ENCODE peak calls at places on chromosome 6, in six cellular contexts. L, Y, I, X, W and K are unnamed samples.
A peak's percentile ranks its signal among the peaks of the same experiment; 100 is the strongest.

GRCh38 chr6:3317741-3318211 is 59.0 kb downstream of the PSMG4 start:
- DNase-seq in I (no peak), W (no peak), Y (peak; percentile 36), X (no peak), L (peak; percentile 80), K (no peak)

GRCh38 chr6:37048851-37049734 is 43.6 kb downstream of the FGD2 start:
- DNase-seq in Y (peak; percentile 73), I (no peak), L (peak; percentile 74), W (no peak), X (peak; percentile 34), K (peak; percentile 68)

GRCh38 chr6:110875548-110876169 is 1.1 kb downstream of the AMD1 start:
- DNase-seq in I (no peak), L (peak; percentile 92), Y (no peak), W (peak; percentile 78), X (no peak), K (no peak)

GRCh38 chr6:42845327-42845694 is 34.1 kb upstream of the RPL7L1 start:
- DNase-seq in L (no peak), X (no peak), W (peak; percentile 53), I (no peak), Y (no peak), K (no peak)

GRCh38 chr6:17935188-17936149 is 52.0 kb downstream of the KIF13A start:
- DNase-seq in X (no peak), I (no peak), L (no peak), W (no peak), Y (no peak), K (no peak)

GRCh38 chr6:1479095-1479494 is 89.7 kb downstream of the FOXF2 start:
- DNase-seq in X (peak; percentile 54), L (no peak), I (no peak), Y (peak; percentile 99), W (no peak), K (peak; percentile 93)

GRCh38 chr6:117681321-117681720 is 6.1 kb downstream of the NUS1 start:
- DNase-seq in L (no peak), I (no peak), W (no peak), Y (no peak), X (no peak), K (no peak)

GRCh38 chr6:139539852-139540251 is 165.4 kb upstream of the CITED2 start:
- DNase-seq in L (peak; percentile 88), W (no peak), X (peak; percentile 76), I (no peak), Y (peak; percentile 97), K (peak; percentile 86)

GRCh38 chr6:99712560-99712959 is 105.9 kb downstream of the PRDM13 start:
- DNase-seq in Y (no peak), X (no peak), W (no peak), I (no peak), L (no peak), K (no peak)

GRCh38 chr6:113595921-113596376 is 261.2 kb upstream of the MARCKS start:
- DNase-seq in Y (peak; percentile 98), L (no peak), W (no peak), I (no peak), X (peak; percentile 77), K (peak; percentile 91)

GRCh38 chr6:2725999-2726567 is 24.6 kb downstream of the MYLK4 start:
- DNase-seq in I (no peak), L (no peak), Y (peak; percentile 18), W (no peak), X (peak; percentile 45), K (no peak)

GRCh38 chr6:90184334-90185298 is 112.0 kb downstream of the BACH2 start:
- DNase-seq in L (no peak), W (no peak), Y (no peak), I (no peak), X (peak; percentile 37), K (no peak)

GRCh38 chr6:107491059-107491609 is 1.2 kb downstream of the SOBP start:
- DNase-seq in Y (no peak), W (peak; percentile 60), X (no peak), I (no peak), L (peak; percentile 88), K (no peak)

GRCh38 chr6:9514146-9514545 is 900.7 kb downstream of the TFAP2A start:
- DNase-seq in W (no peak), Y (no peak), L (no peak), X (no peak), I (no peak), K (no peak)

GRCh38 chr6:107334026-107334425 is 125.3 kb downstream of the PDSS2 start:
- DNase-seq in W (no peak), Y (no peak), L (no peak), X (no peak), I (no peak), K (no peak)

GRCh38 chr6:168432196-168432595 is 8.8 kb upstream of the SMOC2 start:
- DNase-seq in W (no peak), X (no peak), Y (no peak), I (no peak), L (no peak), K (no peak)

GRCh38 chr6:14888575-14889000 is 357.3 kb upstream of the JARID2 start:
- DNase-seq in I (no peak), Y (no peak), L (peak; percentile 91), X (no peak), W (no peak), K (no peak)

GRCh38 chr6:84560431-84561375 is 203.7 kb downstream of the TBX18 start:
- DNase-seq in I (no peak), L (no peak), X (no peak), W (no peak), Y (no peak), K (no peak)

DNA sequence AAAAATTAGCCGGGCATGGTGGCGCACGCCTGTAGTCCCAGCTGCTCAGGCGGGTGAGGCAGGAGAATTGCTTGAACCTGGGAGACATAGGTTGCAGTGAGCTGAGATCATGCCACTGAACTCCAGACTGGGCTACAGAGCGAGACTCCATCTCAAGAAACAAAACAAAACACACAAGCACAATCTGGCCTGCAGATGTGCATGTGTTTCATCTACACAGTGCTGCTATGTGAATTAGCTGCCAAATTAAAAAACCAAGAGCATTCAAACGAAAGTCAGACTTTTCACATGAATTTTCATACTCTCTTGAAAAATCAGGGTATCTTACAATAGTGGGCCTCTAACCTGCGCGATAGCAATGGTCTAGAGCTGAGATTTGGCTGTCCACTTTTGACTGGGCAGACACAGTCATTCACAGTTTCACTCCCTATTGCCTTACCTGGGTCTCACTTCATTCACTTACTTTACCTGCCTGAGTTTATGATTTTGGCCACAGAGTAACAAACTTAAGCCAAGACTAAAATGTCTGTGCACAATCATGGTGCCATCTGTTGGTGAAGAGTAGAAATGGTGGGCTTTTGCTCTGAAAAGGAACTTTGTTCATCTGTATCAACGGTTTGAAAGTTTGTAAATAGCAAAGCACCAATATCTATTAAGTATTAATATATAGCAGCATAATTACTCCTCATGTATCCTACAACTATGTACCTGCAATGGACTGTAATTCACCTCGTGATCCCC is 138.4 kb upstream of the UST start:
- DNase-seq in X (no peak), L (no peak), Y (peak; percentile 72), W (no peak), I (no peak), K (no peak)
- TF ChIP-seq CTCF in X (peak; percentile 63), L (peak; percentile 13), Y (peak; percentile 51), W (peak; percentile 15), I (no peak), K (peak; percentile 59)

GRCh38 chr6:8195714-8196104 is 93.4 kb upstream of the EEF1E1 start:
- DNase-seq in L (no peak), X (no peak), I (no peak), W (no peak), Y (no peak), K (no peak)

GRCh38 chr6:8193541-8193940 is 91.2 kb upstream of the EEF1E1 start:
- DNase-seq in W (no peak), X (no peak), I (no peak), L (no peak), Y (peak; percentile 42), K (no peak)

GRCh38 chr6:8192597-8192996 is 90.2 kb upstream of the EEF1E1 start:
- DNase-seq in I (no peak), X (no peak), W (no peak), L (no peak), Y (no peak), K (no peak)

GRCh38 chr6:8194499-8194898 is 92.2 kb upstream of the EEF1E1 start:
- DNase-seq in Y (no peak), I (no peak), L (no peak), W (no peak), X (no peak), K (no peak)

GRCh38 chr6:8195040-8195713 is 92.8 kb upstream of the EEF1E1 start:
- DNase-seq in W (no peak), I (no peak), L (no peak), X (no peak), Y (no peak), K (no peak)
- TF ChIP-seq CTCF in W (no peak), I (no peak), L (no peak), X (no peak), Y (no peak), K (peak; percentile 3)

DNA sequence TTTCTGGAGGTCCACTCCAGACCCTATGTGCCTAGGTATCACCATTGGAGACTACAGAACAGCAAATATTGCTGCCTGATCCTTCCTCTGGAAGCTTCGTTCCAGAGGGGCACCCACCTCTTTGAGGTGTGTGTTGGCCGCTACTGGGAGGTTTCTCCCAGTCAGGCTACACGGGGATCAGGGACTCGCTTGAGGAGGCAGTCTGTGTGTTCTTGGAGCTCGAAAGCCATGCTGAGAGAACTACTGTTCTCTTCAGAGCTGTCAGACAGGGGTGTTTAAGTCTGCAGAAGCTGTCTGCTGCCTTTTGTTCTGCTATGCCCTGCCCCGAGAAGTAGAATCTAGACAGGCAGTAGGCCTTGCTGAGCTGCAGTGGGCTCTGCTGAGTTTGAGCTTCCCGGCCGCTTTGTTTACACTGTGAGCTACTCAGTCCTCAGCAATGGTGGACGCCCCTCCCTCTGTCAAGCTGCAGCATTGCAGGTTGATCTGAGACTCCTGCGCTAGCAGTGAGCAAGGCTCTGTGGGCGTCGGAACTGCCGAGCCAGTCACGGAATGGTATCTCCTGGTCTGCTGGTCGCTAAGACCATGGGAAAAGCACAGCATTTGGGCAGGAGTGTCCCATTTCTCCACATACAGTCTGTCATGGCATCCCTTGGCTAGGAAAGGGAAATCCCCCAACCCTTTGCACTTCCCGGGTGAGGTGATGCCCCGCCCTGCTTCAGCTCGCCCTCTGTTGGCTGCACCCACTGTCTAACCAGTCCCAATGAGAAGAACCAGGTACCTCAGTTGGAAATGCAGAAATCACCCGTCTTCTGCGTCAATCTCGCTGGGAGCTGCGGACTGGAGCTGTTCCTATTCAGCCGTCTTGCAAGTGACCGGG is 32.5 kb upstream of the ASCC3 start:
- DNase-seq in L (no peak), Y (no peak), X (no peak), I (no peak), W (no peak), K (no peak)
- TF ChIP-seq CTCF in L (no peak), Y (no peak), X (no peak), I (no peak), W (no peak), K (no peak)

GRCh38 chr6:142845624-142846458 is 99.1 kb downstream of the HIVEP2 start:
- DNase-seq in I (peak; percentile 55), W (peak; percentile 94), L (peak; percentile 94), X (peak; percentile 90), Y (peak; percentile 71), K (no peak)
- TF ChIP-seq CTCF in I (no peak), W (peak; percentile 35), L (no peak), X (no peak), Y (peak; percentile 5), K (no peak)